ENCODE peak calls at places on chromosomes 12 and 14, in six cellular contexts. C is GM12864, L is choroid plexus epithelial cell, D is AG09319, O is stomach, Y is GM12878. G is an unnamed sample.

GRCh38 chr12:93174048-93174447 is 203.7 kb upstream of the NUDT4 start:
- DNase-seq in D (peak), C (no peak), L (peak), Y (no peak), O (no peak), G (no peak)

GRCh38 chr14:78904094-78904493 is 733.9 kb downstream of the NRXN3 start:
- DNase-seq in C (no peak), Y (no peak), O (no peak), L (peak), D (no peak), G (no peak)

GRCh38 chr12:5479761-5480160 is 47.9 kb downstream of the NTF3 start:
- DNase-seq in L (no peak), D (no peak), C (no peak), O (no peak), Y (no peak), G (no peak)

GRCh38 chr14:98622208-98623051 is 649.6 kb downstream of the BCL11B start:
- DNase-seq in C (no peak), O (no peak), L (no peak), D (no peak), Y (no peak), G (no peak)

GRCh38 chr14:73750161-73750901 is 36.1 kb upstream of the PNMA1 start:
- DNase-seq in C (no peak), O (peak), L (no peak), Y (no peak), D (no peak), G (no peak)

GRCh38 chr12:92078167-92079053 is 67.2 kb downstream of the BTG1 start:
- DNase-seq in Y (no peak), C (no peak), O (no peak), D (peak), L (peak), G (no peak)

GRCh38 chr14:35044939-35045797 is 904 bp upstream of the FAM177A1 start:
- DNase-seq in C (no peak), L (peak), Y (no peak), D (no peak), O (no peak), G (no peak)

GRCh38 chr14:77041837-77042557 is 13.5 kb upstream of the IRF2BPL start:
- DNase-seq in O (peak), L (peak), C (no peak), D (peak), Y (no peak), G (no peak)

GRCh38 chr12:108597559-108598471 is at the start of gene TMEM119:
- DNase-seq in D (peak), O (no peak), L (no peak), Y (no peak), C (no peak), G (peak)

GRCh38 chr14:33682746-33683145 is 268.1 kb downstream of the EGLN3 start:
- DNase-seq in C (no peak), O (peak), D (peak), Y (no peak), L (peak), G (no peak)

GRCh38 chr14:54211562-54212308 is 185.1 kb upstream of the CDKN3 start:
- DNase-seq in O (no peak), D (peak), Y (no peak), C (no peak), L (peak), G (no peak)

GRCh38 chr14:74611672-74612345 is at the start of gene LTBP2:
- DNase-seq in L (peak), D (no peak), O (no peak), Y (no peak), C (no peak), G (peak)

GRCh38 chr12:27779416-27779815 is 617 bp upstream of the KLHL42 start:
- DNase-seq in C (no peak), D (no peak), L (peak), O (no peak), Y (no peak), G (peak)

GRCh38 chr12:108567974-108568652 is 5.7 kb downstream of the ISCU start:
- DNase-seq in L (peak), D (no peak), O (no peak), Y (peak), C (no peak), G (no peak)

GRCh38 chr12:103915306-103915705 is 14.9 kb upstream of the HSP90B1 start:
- DNase-seq in D (no peak), O (no peak), Y (no peak), C (no peak), L (peak), G (no peak)

GRCh38 chr14:105926415-105927093 is 400.2 kb downstream of the TMEM121 start:
- DNase-seq in Y (no peak), D (no peak), O (no peak), C (no peak), L (no peak), G (no peak)

GRCh38 chr12:69698769-69699540 is at the start of gene BEST3:
- DNase-seq in L (no peak), O (no peak), D (no peak), C (no peak), Y (no peak), G (no peak)

GRCh38 chr12:104734541-104735075 is 223.5 kb downstream of the SLC41A2 start:
- DNase-seq in O (no peak), L (no peak), C (no peak), Y (no peak), D (no peak), G (no peak)

GRCh38 chr12:101616027-101616494 is 21.3 kb downstream of the MYBPC1 start:
- DNase-seq in O (no peak), Y (no peak), C (no peak), L (peak), D (no peak), G (no peak)

GRCh38 chr14:105951399-105951798 is 425.0 kb downstream of the TMEM121 start:
- DNase-seq in C (no peak), O (no peak), D (no peak), Y (no peak), L (no peak), G (no peak)

GRCh38 chr12:5909560-5909959 is 35.5 kb downstream of the ANO2 start:
- DNase-seq in C (no peak), O (no peak), D (no peak), Y (no peak), L (no peak), G (no peak)

GRCh38 chr14:76761198-76761848 is at the start of gene VASH1:
- DNase-seq in C (no peak), Y (no peak), D (peak), O (peak), L (peak), G (peak)

GRCh38 chr12:24919346-24920001 is 29.4 kb downstream of the BCAT1 start:
- DNase-seq in O (no peak), Y (no peak), C (no peak), D (no peak), L (no peak), G (no peak)

GRCh38 chr12:12803186-12803585 is 10.0 kb upstream of the DDX47 start:
- DNase-seq in C (no peak), O (peak), Y (no peak), L (peak), D (peak), G (no peak)

GRCh38 chr14:71591929-71592328 is 340.3 kb upstream of the RGS6 start:
- DNase-seq in C (no peak), L (peak), D (no peak), O (no peak), Y (no peak), G (no peak)

GRCh38 chr12:117855165-117855564 is 113.6 kb downstream of the KSR2 start:
- DNase-seq in O (no peak), L (no peak), Y (no peak), C (no peak), D (no peak), G (no peak)
- TF ChIP-seq CTCF in O (no peak), L (no peak), Y (no peak), C (no peak), D (no peak), G (no peak)

GRCh38 chr14:93804654-93805053 is 16.4 kb upstream of the PRIMA1 start:
- DNase-seq in L (no peak), Y (no peak), C (no peak), D (no peak), O (no peak), G (no peak)
- TF ChIP-seq CTCF in L (no peak), Y (no peak), C (peak), D (no peak), O (no peak), G (peak)

DNA sequence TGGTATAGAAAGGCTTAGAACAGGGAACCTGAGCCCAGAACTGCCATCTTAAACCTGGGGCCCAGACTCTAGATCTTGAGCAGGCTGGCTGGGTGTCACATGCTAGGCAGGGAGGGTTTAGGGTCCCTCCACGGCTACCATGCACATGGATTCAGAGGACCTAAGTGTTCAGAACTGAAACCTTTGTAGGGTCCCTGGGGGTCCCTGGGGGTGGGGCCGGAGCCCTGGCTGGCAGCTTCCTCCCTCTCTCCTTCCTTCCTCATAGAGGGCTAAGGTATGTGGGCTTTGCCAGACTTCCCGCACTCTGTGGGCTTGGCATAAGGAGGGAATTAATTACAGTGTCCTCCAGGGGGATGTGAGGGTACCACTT is 4.6 kb upstream of the ZNF385A start:
- DNase-seq in L (no peak), D (no peak), C (no peak), O (no peak), Y (no peak), G (no peak)
- TF ChIP-seq CTCF in L (no peak), D (no peak), C (no peak), O (no peak), Y (no peak), G (no peak)

DNA sequence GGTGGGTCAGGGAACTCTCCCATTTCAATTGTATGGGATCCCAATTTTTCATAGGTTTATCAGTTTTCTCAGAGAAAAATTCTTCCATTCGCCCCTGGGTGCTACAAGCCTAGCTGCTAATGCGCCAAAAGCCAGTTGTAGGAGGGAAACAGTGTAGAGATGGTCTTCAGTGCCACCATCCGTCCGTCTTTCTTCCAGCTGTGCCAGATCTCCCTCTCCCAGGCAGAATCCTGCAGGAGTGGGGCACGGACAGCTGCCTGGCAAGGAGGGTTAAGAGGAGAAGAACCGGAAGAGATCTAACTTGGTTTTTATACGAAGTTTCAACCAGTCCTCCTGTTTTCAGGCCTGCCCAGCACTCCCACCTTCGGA is 38.9 kb upstream of the FUT8 start:
- DNase-seq in Y (no peak), O (peak), D (no peak), C (no peak), L (no peak), G (no peak)
- TF ChIP-seq CTCF in Y (no peak), O (no peak), D (no peak), C (no peak), L (no peak), G (no peak)

GRCh38 chr14:88551094-88551870 is 3.5 kb downstream of the PTPN21 start:
- DNase-seq in Y (no peak), O (peak), L (peak), C (no peak), D (peak), G (peak)
- TF ChIP-seq CTCF in Y (no peak), O (no peak), L (peak), C (no peak), D (peak), G (no peak)

GRCh38 chr12:95217377-95218163 is at the start of the genes FGD6 and VEZT:
- DNase-seq in O (peak), C (peak), L (peak), D (peak), Y (peak), G (peak)
- TF ChIP-seq CTCF in O (no peak), C (peak), L (peak), D (peak), Y (peak), G (peak)

GRCh38 chr14:97106166-97106565 is 309.0 kb downstream of the VRK1 start:
- DNase-seq in C (no peak), D (no peak), O (no peak), L (no peak), Y (peak), G (no peak)

GRCh38 chr14:97104029-97104428 is 306.8 kb downstream of the VRK1 start:
- DNase-seq in D (no peak), L (no peak), Y (no peak), O (no peak), C (no peak), G (no peak)

GRCh38 chr14:97107070-97107469 is 309.9 kb downstream of the VRK1 start:
- DNase-seq in C (no peak), L (no peak), Y (no peak), D (no peak), O (no peak), G (no peak)

GRCh38 chr14:97107760-97108159 is 310.6 kb downstream of the VRK1 start:
- DNase-seq in C (no peak), D (no peak), L (no peak), Y (no peak), O (no peak), G (no peak)

GRCh38 chr14:97106609-97107008 is 309.4 kb downstream of the VRK1 start:
- DNase-seq in D (no peak), Y (no peak), O (no peak), C (no peak), L (no peak), G (no peak)
- TF ChIP-seq CTCF in D (no peak), Y (no peak), O (no peak), C (no peak), L (no peak), G (no peak)

DNA sequence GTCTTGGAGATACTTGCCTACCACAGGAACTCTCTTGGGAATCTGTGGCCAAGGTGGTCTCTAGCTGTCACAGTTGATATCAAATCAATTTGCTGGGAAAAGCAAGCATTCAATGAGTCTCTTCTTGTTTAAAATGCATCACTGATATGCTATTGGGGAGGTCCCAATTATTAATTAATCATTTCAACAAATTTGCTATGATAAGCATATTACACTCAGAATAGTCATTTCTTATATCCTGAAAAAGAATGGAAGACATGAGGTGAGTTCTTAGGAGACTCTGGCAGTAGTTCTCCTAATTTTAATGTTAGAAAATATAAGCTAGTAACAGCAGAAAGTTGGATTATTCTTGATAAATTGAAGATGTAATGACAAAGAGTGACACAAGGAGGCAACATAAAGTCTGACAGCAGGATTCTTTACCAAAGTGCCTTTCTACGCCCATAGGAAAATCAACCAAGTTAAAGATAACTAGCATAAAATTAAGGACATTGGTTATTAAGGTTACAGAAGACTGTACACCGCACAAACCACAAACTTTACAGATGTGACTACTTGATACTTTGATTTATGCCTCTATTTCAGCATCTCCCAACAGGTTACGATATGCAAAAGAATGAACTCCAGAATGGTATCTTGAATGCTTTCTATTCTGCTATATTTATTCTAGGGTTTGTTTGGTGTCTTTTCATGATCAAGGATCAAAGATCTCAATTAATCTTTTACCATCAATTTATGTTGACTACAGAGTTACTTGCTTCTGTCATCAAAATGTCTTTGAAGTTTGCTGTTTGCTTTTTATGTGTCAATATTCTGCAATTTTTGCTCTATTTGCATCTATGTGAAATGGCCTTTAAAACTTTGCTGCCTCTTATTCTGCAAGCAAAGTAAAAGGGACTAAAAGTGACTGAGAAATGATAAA is 349.6 kb upstream of the CLEC14A start:
- DNase-seq in L (peak), D (no peak), Y (no peak), O (no peak), C (no peak), G (no peak)
- TF ChIP-seq CTCF in L (no peak), D (no peak), Y (no peak), O (no peak), C (no peak), G (peak)

G was measured in nephron progenitor cell.